ENCODE peak calls at places on chromosomes 11 and 22, in nine cellular contexts. A is epithelial cell of prostate; N is activated naive CD4-positive, alpha-beta T cell treated with anti-CD3 and anti-CD28 coated beads, Interleukin-2, amount 10 ng/mL, durations not matched to agents 7 days and 5 days; G is RCC 7860; Y is chondrocyte; Q is OCI-LY7; D is retina; R is fibroblast of lung; W is bronchial epithelial cell. P is an unnamed sample.

GRCh38 chr11:85643255-85643654 is 4.5 kb upstream of the TMEM126A start:
- DNase-seq in A (no peak), W (no peak), Y (no peak), D (no peak), R (no peak), N (no peak), G (no peak), Q (no peak), P (no peak)

GRCh38 chr11:61505640-61506155 is 2.9 kb upstream of the LRRC10B start:
- DNase-seq in D (no peak), Y (no peak), G (peak), W (peak), R (no peak), Q (no peak), A (no peak), N (no peak), P (no peak)

GRCh38 chr22:44366372-44367310 is 53.9 kb upstream of the SHISAL1 start:
- DNase-seq in Y (peak), R (no peak), D (no peak), A (no peak), N (no peak), Q (no peak), W (no peak), G (no peak), P (no peak)

GRCh38 chr11:65355013-65355775 is 643 bp downstream of the TIGD3 start:
- DNase-seq in N (peak), A (no peak), G (no peak), D (peak), R (no peak), W (no peak), Y (no peak), Q (peak), P (peak)

GRCh38 chr11:68357568-68357967 is 45.2 kb downstream of the LRP5 start:
- DNase-seq in A (no peak), W (no peak), Y (no peak), R (no peak), Q (no peak), D (no peak), N (no peak), G (no peak), P (no peak)

GRCh38 chr11:44269369-44270351 is 40.3 kb downstream of the ALX4 start:
- DNase-seq in Q (no peak), R (peak), D (no peak), G (no peak), W (no peak), N (no peak), Y (no peak), A (no peak), P (peak)

GRCh38 chr22:18091916-18092526 is 14.2 kb downstream of the PEX26 start:
- DNase-seq in R (peak), Y (no peak), G (peak), N (peak), A (no peak), W (no peak), D (no peak), Q (no peak), P (peak)

GRCh38 chr11:106917973-106918372 is 100.3 kb downstream of the GUCY1A2 start:
- DNase-seq in N (no peak), Q (peak), R (no peak), W (peak), G (no peak), A (no peak), D (no peak), Y (no peak), P (no peak)

GRCh38 chr22:31625661-31626426 is 36.2 kb downstream of the PISD start:
- DNase-seq in Y (no peak), W (no peak), D (peak), R (peak), G (no peak), A (no peak), Q (no peak), N (no peak), P (no peak)

GRCh38 chr11:1570896-1571759 is 943 bp downstream of the DUSP8 start:
- DNase-seq in G (no peak), W (no peak), Y (no peak), N (peak), A (no peak), D (peak), Q (no peak), R (no peak), P (no peak)

GRCh38 chr22:17780116-17780740 is 6.0 kb upstream of the BID start:
- DNase-seq in Y (no peak), A (no peak), N (peak), R (no peak), D (no peak), G (no peak), W (no peak), Q (no peak), P (no peak)

GRCh38 chr22:39800790-39801540 is 92.6 kb downstream of the ENTHD1 start:
- DNase-seq in R (no peak), W (no peak), Y (no peak), Q (no peak), G (no peak), N (no peak), A (no peak), D (no peak), P (no peak)

P was measured in hepatic stellate cell.